ENCODE peak calls at places on chromosomes 5 and 9, in seven cellular contexts. Q is heart left ventricle, O is uterus, D is HepG2, C is tibial nerve, K is IMR-90, R is GM12878. M is an unnamed sample. For H3K36me3, the result is how much of the 10 kb centered on the place peaks cover.

GRCh38 chr5:122419195-122419894 is 107.3 kb downstream of the SNCAIP start:
- DNase-seq in Q (no peak), O (no peak), D (no peak), C (no peak), K (no peak), R (no peak), M (no peak)

GRCh38 chr5:97840643-97841042 is 657.6 kb upstream of the RIOK2 start:
- DNase-seq in Q (no peak), O (no peak), D (no peak), C (no peak), K (peak), R (no peak), M (no peak)

GRCh38 chr5:53631251-53631650 is 70.8 kb downstream of the NDUFS4 start:
- DNase-seq in Q (no peak), O (no peak), D (no peak), C (no peak), K (no peak), R (no peak), M (no peak)

GRCh38 chr9:107976767-107977166 is 487.2 kb upstream of the KLF4 start:
- DNase-seq in Q (peak), O (peak), D (no peak), C (peak), K (no peak), R (no peak), M (peak)

GRCh38 chr5:53126514-53126913 is 17.0 kb upstream of the MOCS2 start:
- DNase-seq in Q (no peak), O (no peak), D (no peak), C (no peak), K (peak), R (no peak), M (no peak)

GRCh38 chr5:67010684-67011409 is 185.8 kb downstream of the CD180 start:
- DNase-seq in Q (no peak), O (no peak), D (no peak), C (no peak), K (peak), R (no peak), M (no peak)

GRCh38 chr9:87336407-87336806 is 161.3 kb upstream of the DAPK1 start:
- DNase-seq in Q (no peak), O (no peak), D (peak), C (no peak), K (no peak), R (no peak), M (no peak)

GRCh38 chr9:134959126-134959970 is 41.6 kb upstream of the FCN1 start:
- DNase-seq in Q (no peak), O (no peak), D (no peak), C (no peak), K (no peak), R (no peak), M (no peak)

GRCh38 chr5:158450761-158451160 is 591.8 kb upstream of the CLINT1 start:
- DNase-seq in Q (no peak), O (no peak), D (no peak), C (no peak), K (peak), R (no peak), M (no peak)

GRCh38 chr5:36875051-36875788 is 1.3 kb upstream of the NIPBL start:
- DNase-seq in Q (peak), O (peak), D (peak), C (peak), K (peak), R (no peak), M (no peak)

GRCh38 chr9:93129286-93129685 is 4.8 kb downstream of the NINJ1 start:
- DNase-seq in Q (peak), O (no peak), D (no peak), C (no peak), K (no peak), R (no peak), M (no peak)

GRCh38 chr5:2129581-2130272 is 247.0 kb upstream of the IRX4 start:
- DNase-seq in Q (no peak), O (no peak), D (no peak), C (no peak), K (no peak), R (no peak), M (no peak)

GRCh38 chr5:82413302-82414042 is 135.3 kb upstream of the RPS23 start:
- DNase-seq in Q (no peak), O (no peak), D (no peak), C (no peak), K (peak), R (no peak), M (no peak)

GRCh38 chr9:106731910-106732309 is 131.1 kb upstream of the ZNF462 start:
- DNase-seq in Q (no peak), O (no peak), D (no peak), C (no peak), K (no peak), R (no peak), M (no peak)

GRCh38 chr5:24389968-24390367 is 254.8 kb downstream of the CDH10 start:
- DNase-seq in Q (no peak), O (no peak), D (peak), C (no peak), K (no peak), R (no peak), M (no peak)

GRCh38 chr9:35549466-35549865 is 55.6 kb upstream of the TESK1 start:
- DNase-seq in Q (no peak), O (no peak), D (no peak), C (no peak), K (no peak), R (no peak), M (no peak)

GRCh38 chr5:57653636-57654290 is 171.2 kb upstream of the ACTBL2 start:
- DNase-seq in Q (peak), O (no peak), D (no peak), C (no peak), K (no peak), R (no peak), M (no peak)

GRCh38 chr9:89923961-89924504 is 319.2 kb downstream of the GADD45G start:
- DNase-seq in Q (no peak), O (no peak), D (peak), C (no peak), K (no peak), R (no peak), M (no peak)

GRCh38 chr5:65290677-65291076 is 191.0 kb downstream of the ADAMTS6 start:
- DNase-seq in Q (no peak), O (no peak), D (no peak), C (no peak), K (peak), R (no peak), M (no peak)
- H3K27ac ChIP-seq in Q (no peak), O (no peak), D (no peak), C (no peak), K (no peak), R (no peak), M (no peak)

DNA sequence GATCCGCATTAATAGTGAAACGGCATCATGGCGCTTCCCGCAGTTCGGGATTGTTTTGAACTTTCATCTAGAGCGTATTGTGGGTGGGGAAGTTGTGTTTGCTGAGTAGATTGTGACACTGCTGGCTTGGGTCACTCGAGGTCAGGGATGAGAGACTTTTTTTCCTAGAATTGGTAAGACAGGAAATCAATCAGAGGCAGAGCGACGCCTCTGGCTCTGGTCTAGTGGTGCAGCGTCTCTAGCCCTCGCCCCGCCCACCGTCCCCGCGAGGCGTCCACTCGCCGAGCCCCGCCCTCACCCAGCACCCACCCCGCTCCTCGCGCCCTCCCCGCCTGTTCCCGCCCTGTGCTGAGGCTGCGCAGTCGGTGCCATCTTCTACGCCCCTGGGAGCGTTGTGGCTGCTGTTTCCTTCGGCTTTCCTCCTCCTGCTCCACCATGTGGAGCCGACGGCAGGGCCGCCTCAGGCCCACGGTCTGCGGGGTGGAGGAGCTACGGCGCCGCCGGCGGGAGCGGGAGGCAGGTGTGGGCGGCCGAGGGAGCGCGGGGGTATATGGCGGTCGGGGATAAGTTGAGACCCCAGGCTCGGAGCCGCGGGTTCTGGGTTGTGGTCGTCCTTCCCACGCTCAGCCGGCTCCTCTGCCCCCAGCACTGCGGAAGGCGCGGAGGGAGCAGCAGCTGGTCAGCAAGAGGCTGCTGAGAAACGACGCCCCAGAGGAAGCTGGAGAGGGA is at the start of gene TMCO6:
- DNase-seq in Q (peak), O (peak), D (peak), C (peak), K (peak), R (peak), M (peak)
- TF ChIP-seq POLR2A in Q (peak), O (peak), D (peak), C (no peak), K (no peak), R (peak), M (peak)

DNA sequence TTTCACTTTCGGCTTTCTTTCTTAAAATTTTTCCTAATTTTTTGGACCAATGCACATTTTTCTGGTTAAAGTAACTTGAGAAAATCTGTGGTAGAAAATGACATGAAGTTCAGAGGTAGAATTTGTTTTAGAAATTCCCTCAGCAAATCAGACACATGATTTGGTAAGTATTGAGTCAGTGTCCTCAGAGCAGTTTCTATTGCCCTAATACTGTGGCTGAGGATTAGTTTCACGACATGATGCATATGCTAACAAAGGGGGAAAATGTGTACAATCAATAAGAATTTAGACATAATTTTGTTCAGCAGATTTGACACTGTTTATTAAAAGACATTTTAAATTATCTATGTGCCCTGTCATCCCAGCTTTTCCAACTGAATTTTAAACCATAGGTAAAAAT is 56.2 kb upstream of the GCNT4 start:
- DNase-seq in Q (no peak), O (no peak), D (no peak), C (no peak), K (no peak), R (no peak), M (no peak)
- H3K36me3 ChIP-seq in Q (under half), O (under half), D (under half), C (under half), K (under half), R (under half), M (under half)

DNA sequence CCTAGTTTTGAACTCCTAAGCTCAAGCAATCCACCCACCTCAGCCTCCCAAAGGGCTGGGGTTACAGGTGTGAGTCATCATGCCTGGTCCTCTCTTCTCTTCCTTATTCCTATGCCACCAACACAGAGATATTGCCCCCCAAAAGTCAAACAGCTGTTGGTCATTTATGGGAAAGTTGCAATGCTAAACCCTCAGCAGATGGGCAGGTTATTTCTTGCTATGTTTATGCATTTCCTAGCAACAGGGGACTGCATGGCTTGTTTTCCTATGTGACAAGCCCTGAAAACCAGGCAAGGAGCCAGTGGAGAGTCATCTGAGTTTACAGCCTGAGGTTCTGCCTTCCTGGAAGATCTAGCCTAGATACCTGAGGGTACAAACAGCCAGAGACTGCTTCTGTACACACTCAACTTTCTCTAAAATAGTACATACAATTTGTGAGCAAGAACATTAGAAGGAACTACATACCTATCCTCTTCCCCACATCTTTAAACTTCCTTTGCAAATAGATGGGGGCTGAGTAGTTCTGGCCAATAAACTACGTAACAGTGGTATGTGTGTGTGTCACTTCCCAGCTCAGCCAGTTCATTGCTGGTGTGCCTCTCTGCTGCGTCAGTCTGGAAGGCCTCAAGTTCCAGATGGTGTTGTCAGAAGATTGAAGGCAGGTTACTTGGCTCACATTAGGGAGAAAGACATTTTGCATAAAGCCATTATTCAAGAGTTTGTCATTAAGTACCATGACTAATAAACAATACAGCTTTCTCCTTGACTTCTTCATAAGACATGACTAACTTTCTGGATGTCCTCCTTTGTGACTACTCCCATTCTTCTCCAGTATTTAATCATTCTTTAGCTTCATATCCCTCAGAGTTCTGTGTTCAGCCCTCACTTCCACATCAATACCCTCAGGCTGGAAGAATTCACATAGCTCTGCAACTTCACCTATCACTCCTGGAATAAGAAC is 65.3 kb downstream of the CSNK1A1 start:
- DNase-seq in Q (peak), O (peak), D (peak), C (no peak), K (peak), R (no peak), M (no peak)
- H3K27ac ChIP-seq in Q (peak), O (peak), D (no peak), C (no peak), K (peak), R (no peak), M (peak)

GRCh38 chr9:122931851-122932199 is 513 bp upstream of the ZBTB26 start:
- DNase-seq in Q (peak), O (no peak), D (no peak), C (no peak), K (peak), R (no peak), M (no peak)

GRCh38 chr9:122936464-122936863 is 4.4 kb upstream of the RABGAP1 start:
- DNase-seq in Q (no peak), O (no peak), D (peak), C (no peak), K (no peak), R (no peak), M (no peak)

GRCh38 chr9:122930541-122930932 is 775 bp downstream of the ZBTB26 start:
- DNase-seq in Q (no peak), O (no peak), D (no peak), C (no peak), K (no peak), R (no peak), M (no peak)

GRCh38 chr9:122929803-122930354 is 1.4 kb downstream of the ZBTB26 start:
- DNase-seq in Q (no peak), O (no peak), D (no peak), C (no peak), K (no peak), R (no peak), M (no peak)

GRCh38 chr9:122930933-122931850 is at the start of gene ZBTB26:
- DNase-seq in Q (peak), O (peak), D (peak), C (peak), K (peak), R (peak), M (peak)
- TF ChIP-seq POLR2A in Q (peak), O (peak), D (peak), C (no peak), K (peak), R (peak), M (no peak)

GRCh38 chr9:130871395-130872057 is 25.1 kb downstream of the QRFP start:
- DNase-seq in Q (no peak), O (no peak), D (no peak), C (no peak), K (no peak), R (no peak), M (no peak)
- H3K36me3 ChIP-seq in Q (half or more), O (under half), D (half or more), C (under half), K (half or more), R (under half), M (under half)

GRCh38 chr5:68550031-68550430 is 334.5 kb downstream of the PIK3R1 start:
- DNase-seq in Q (no peak), O (no peak), D (no peak), C (no peak), K (no peak), R (no peak), M (no peak)
- H3K27ac ChIP-seq in Q (no peak), O (peak), D (no peak), C (no peak), K (no peak), R (no peak), M (no peak)

GRCh38 chr9:98391406-98391805 is 136.0 kb upstream of the TBC1D2 start:
- DNase-seq in Q (no peak), O (no peak), D (no peak), C (no peak), K (no peak), R (no peak), M (no peak)
- TF ChIP-seq POLR2A in Q (no peak), O (no peak), D (no peak), C (no peak), K (no peak), R (no peak), M (no peak)